ENCODE peak calls at places on chromosomes 6 and 20, in eight cellular contexts. O is AG04450, I is PC-3, E is uterus, Y is AG10803, Q is BE2C, C is left ventricle myocardium inferior, P is fibroblast of lung. Z is an unnamed sample.

GRCh38 chr6:16400248-16400760 is 161.9 kb downstream of the GMPR start:
- DNase-seq in Y (no peak), E (no peak), P (peak), O (no peak), C (no peak), I (no peak), Q (no peak), Z (no peak)

GRCh38 chr20:54362283-54362682 is 113.1 kb upstream of the DOK5 start:
- DNase-seq in Y (no peak), C (no peak), Q (no peak), O (no peak), I (no peak), P (no peak), E (no peak), Z (no peak)

GRCh38 chr20:32019156-32019510 is 8.9 kb downstream of the CCM2L start:
- DNase-seq in Y (no peak), C (no peak), I (no peak), E (no peak), P (no peak), O (no peak), Q (peak), Z (no peak)

GRCh38 chr6:34585512-34586045 is 29.4 kb upstream of the SPDEF start:
- DNase-seq in O (no peak), P (peak), E (no peak), Y (peak), I (no peak), Q (no peak), C (no peak), Z (peak)

GRCh38 chr6:143806282-143807102 is 36.6 kb upstream of the LTV1 start:
- DNase-seq in Y (peak), P (peak), I (peak), Q (no peak), O (peak), E (no peak), C (no peak), Z (peak)

GRCh38 chr6:14380421-14380820 is 262.8 kb downstream of the CD83 start:
- DNase-seq in C (no peak), Y (no peak), P (peak), E (no peak), I (no peak), Q (no peak), O (no peak), Z (peak)

GRCh38 chr6:127177030-127177928 is 58.8 kb downstream of the RSPO3 start:
- DNase-seq in I (no peak), E (no peak), O (no peak), Q (no peak), C (no peak), Y (peak), P (peak), Z (no peak)

GRCh38 chr20:38842558-38842981 is 37.1 kb downstream of the PPP1R16B start:
- DNase-seq in O (no peak), Q (no peak), C (no peak), P (no peak), E (no peak), I (no peak), Y (no peak), Z (no peak)

GRCh38 chr20:2914160-2914559 is 40.9 kb downstream of the PTPRA start:
- DNase-seq in E (no peak), O (no peak), Q (no peak), Y (no peak), C (no peak), I (peak), P (no peak), Z (peak)

GRCh38 chr20:32534661-32535240 is 50.4 kb downstream of the NOL4L start:
- DNase-seq in E (no peak), C (no peak), O (no peak), I (no peak), P (no peak), Q (no peak), Y (no peak), Z (no peak)

GRCh38 chr6:162151050-162151658 is 576.4 kb downstream of the PRKN start:
- DNase-seq in P (peak), I (no peak), E (no peak), O (no peak), C (no peak), Q (no peak), Y (peak), Z (no peak)

GRCh38 chr20:62590301-62591121 is 51.8 kb upstream of the SLCO4A1 start:
- DNase-seq in E (peak), O (no peak), I (peak), P (peak), Q (no peak), C (no peak), Y (peak), Z (peak)

GRCh38 chr6:150712502-150713252 is 113.0 kb downstream of the PLEKHG1 start:
- DNase-seq in C (no peak), O (no peak), E (no peak), P (no peak), Q (no peak), Y (no peak), I (no peak), Z (peak)

GRCh38 chr20:40897177-40897700 is 131.4 kb upstream of the TOP1 start:
- DNase-seq in O (peak), Q (peak), Y (peak), C (no peak), I (no peak), E (no peak), P (no peak), Z (no peak)

GRCh38 chr6:157317129-157317814 is 6.0 kb downstream of the TMEM242 start:
- DNase-seq in E (peak), P (peak), C (peak), I (peak), O (peak), Y (peak), Q (peak), Z (peak)

GRCh38 chr6:166333172-166333995 is 9.0 kb downstream of the SFT2D1 start:
- DNase-seq in Q (no peak), Y (no peak), C (no peak), I (no peak), P (no peak), O (no peak), E (no peak), Z (no peak)

GRCh38 chr6:166331503-166332133 is 10.7 kb downstream of the SFT2D1 start:
- DNase-seq in E (no peak), P (no peak), C (no peak), Y (no peak), I (no peak), O (no peak), Q (no peak), Z (no peak)

GRCh38 chr6:166335378-166336366 is 6.7 kb downstream of the SFT2D1 start:
- DNase-seq in C (no peak), Y (no peak), P (no peak), E (no peak), Q (no peak), I (no peak), O (no peak), Z (no peak)

GRCh38 chr6:166334878-166335277 is 7.5 kb downstream of the SFT2D1 start:
- DNase-seq in Q (no peak), I (no peak), P (no peak), E (no peak), C (no peak), Y (no peak), O (no peak), Z (no peak)

DNA sequence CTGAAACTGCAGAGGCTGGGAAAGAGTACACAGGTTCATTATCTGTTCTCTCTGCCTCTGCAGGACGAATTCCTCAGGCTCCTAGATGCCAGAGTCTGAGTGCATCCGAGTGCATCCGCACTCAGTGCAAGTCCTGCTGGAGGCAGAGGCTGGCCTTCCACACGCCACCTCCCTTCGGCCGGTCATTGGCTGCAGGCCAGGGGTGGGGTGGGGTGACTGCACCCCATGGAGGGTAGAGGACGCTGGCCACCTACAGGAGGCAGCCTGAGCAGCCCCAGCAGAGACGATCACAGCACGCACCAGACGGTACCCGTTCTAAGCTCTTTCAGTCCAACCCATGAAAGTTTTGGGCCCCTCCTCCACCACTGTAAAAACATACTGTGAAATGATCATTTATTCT is 11.7 kb downstream of the SFT2D1 start:
- DNase-seq in Y (no peak), I (no peak), P (peak), C (peak), Q (peak), E (no peak), O (no peak), Z (peak)
- TF ChIP-seq CTCF in Y (no peak), I (no peak), P (peak), C (peak), Q (peak), E (no peak), O (no peak), Z (no peak)

GRCh38 chr6:131819507-131820228 is 11.8 kb downstream of the ENPP1 start:
- DNase-seq in E (no peak), O (peak), P (peak), C (no peak), Q (no peak), Y (peak), I (no peak), Z (peak)
- H3K4me3 ChIP-seq in E (no peak), O (no peak), P (no peak), C (no peak), Q (no peak), Y (no peak), I (no peak), Z (no peak)

GRCh38 chr6:169008641-169009040 is 245.0 kb downstream of the THBS2 start:
- DNase-seq in P (peak), I (no peak), C (no peak), E (no peak), O (no peak), Q (no peak), Y (no peak), Z (no peak)
- TF ChIP-seq CTCF in P (no peak), I (no peak), C (no peak), E (no peak), O (no peak), Q (no peak), Y (no peak), Z (no peak)

GRCh38 chr6:81531869-81532561 is 220.5 kb downstream of the TENT5A start:
- DNase-seq in I (no peak), P (peak), E (no peak), O (peak), C (no peak), Y (no peak), Q (no peak), Z (no peak)

GRCh38 chr6:81534934-81535465 is 217.5 kb downstream of the TENT5A start:
- DNase-seq in Y (no peak), C (no peak), O (no peak), P (no peak), I (peak), E (no peak), Q (no peak), Z (no peak)
- H3K4me3 ChIP-seq in Y (no peak), C (no peak), O (no peak), P (no peak), I (no peak), E (no peak), Q (no peak), Z (no peak)

GRCh38 chr20:18632196-18632789 is 44.4 kb downstream of the DTD1 start:
- DNase-seq in Y (peak), P (peak), Q (peak), C (peak), E (peak), O (peak), I (peak), Z (peak)

GRCh38 chr20:18625907-18626655 is 38.2 kb downstream of the DTD1 start:
- DNase-seq in P (no peak), Q (no peak), C (no peak), Y (no peak), I (no peak), E (no peak), O (no peak), Z (no peak)

GRCh38 chr20:18624948-18625347 is 37.1 kb downstream of the DTD1 start:
- DNase-seq in Y (no peak), Q (no peak), P (no peak), I (no peak), C (no peak), O (no peak), E (no peak), Z (no peak)

GRCh38 chr20:18633411-18633810 is 45.6 kb downstream of the DTD1 start:
- DNase-seq in C (no peak), E (no peak), I (no peak), O (no peak), Q (no peak), Y (no peak), P (no peak), Z (no peak)

GRCh38 chr20:18628330-18628941 is 40.6 kb downstream of the DTD1 start:
- DNase-seq in I (peak), Y (no peak), E (no peak), C (no peak), O (no peak), Q (peak), P (no peak), Z (peak)
- TF ChIP-seq CTCF in I (peak), Y (peak), E (peak), C (peak), O (peak), Q (peak), P (peak), Z (peak)

DNA sequence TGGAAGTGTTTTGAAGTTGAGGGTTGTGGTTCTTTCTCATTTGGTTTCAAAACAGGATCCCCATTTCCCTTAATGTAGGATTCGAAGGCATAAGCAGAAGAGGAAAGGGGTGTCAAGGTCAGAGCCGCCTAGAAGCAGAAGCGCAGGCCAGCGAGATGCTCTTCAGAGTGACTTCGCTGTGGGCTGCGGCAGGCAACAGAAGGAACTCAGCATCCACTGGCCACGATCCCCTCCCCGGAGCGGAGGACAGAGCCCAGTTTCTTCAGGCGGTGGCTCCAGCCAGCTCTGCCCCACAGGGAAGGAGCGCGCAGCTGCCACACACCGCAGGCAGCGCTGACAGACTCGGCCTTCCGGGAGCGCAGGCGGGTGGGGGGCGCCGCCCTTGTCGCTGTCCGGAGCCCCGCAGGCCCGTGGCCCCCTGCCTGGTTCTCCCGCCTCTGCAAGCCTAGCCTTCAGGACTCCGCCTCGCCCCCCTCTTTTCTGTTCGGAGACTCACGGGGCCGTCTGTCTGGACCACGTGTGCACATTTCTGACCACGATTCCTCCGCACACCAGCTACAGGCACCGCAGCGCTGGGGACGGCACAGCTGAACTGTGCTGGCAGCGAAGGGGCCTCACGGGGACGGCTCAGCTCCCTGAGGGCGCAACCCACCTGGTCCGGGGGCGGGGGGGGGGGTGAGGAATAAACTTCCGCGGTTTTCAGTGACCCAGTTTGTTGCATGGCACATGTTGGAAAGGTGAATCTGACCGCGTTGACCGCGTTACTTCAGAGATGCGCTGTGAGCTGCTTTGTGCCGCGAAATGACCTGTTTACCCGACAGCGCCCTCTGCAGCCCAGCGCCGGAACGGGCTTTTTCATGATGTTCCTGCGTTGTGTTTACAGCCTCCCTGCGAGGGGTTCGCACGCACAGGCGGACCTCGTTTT is 26.1 kb downstream of the TTLL2 start:
- DNase-seq in P (peak), Y (peak), I (peak), O (no peak), C (peak), Q (peak), E (peak), Z (peak)
- H3K4me3 ChIP-seq in P (peak), Y (peak), I (no peak), O (no peak), C (peak), Q (peak), E (peak), Z (peak)

DNA sequence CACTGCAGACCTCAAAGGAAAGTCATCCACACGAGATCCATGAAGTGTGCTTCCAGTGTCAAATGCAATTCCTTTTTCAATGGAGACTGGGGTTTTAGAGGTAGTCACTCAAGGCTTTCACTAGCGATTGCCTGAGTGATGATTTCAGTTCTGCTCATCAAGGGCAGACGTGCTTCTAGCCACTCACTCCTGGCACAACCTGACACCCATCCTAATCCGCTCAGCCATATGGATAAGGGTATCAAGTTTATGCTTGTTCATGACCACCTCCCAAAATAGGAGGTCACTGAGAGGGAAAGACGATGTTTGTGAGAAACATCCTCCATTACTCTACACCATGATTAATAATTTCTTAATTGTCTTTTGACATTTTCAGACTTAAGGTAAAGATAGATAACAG is 91.3 kb upstream of the HEY2 start:
- DNase-seq in E (no peak), Q (no peak), I (no peak), P (no peak), Y (no peak), O (no peak), C (no peak), Z (no peak)
- TF ChIP-seq CTCF in E (no peak), Q (no peak), I (no peak), P (no peak), Y (no peak), O (no peak), C (no peak), Z (no peak)

Z was measured in epithelial cell of esophagus.